ENCODE peak calls at places on chromosome 15, in eight cellular contexts. O is stimulated activated CD4-positive, alpha-beta T cell treated with anti-CD3 and anti-CD28 coated beads, Interleukin-2, amount 100 ng/mL, for 48 hours; T is memory B cell; S is activated T-cell treated with anti-CD3 and anti-CD28 coated beads for 1 hour; V is IMR-90; N is cardiac fibroblast; Z is activated T-helper 1 cell treated with anti-CD3 and anti-CD28 coated beads, Interleukin-12 subunit alpha, Interleukin-12 subunit beta, Interleukin-2, Interleukin-4 antibody, amounts not matched to agents 30 ng/mL and 10 ng/mL and 1 ng/mL, durations not matched to agents 14 hours and 24 hours and 36 hours; X is osteocyte. A is an unnamed sample.

GRCh38 chr15:44296625-44297524 is 8.4 kb downstream of the GOLM2 start:
- DNase-seq in V (peak), Z (no peak), T (no peak), X (no peak), O (no peak), N (peak), S (no peak), A (no peak)

GRCh38 chr15:37076543-37076942 is 23.8 kb downstream of the MEIS2 start:
- DNase-seq in X (no peak), V (peak), Z (no peak), O (no peak), S (no peak), T (no peak), N (peak), A (no peak)

GRCh38 chr15:77019476-77020331 is 24.8 kb downstream of the PSTPIP1 start:
- DNase-seq in T (no peak), V (peak), O (no peak), X (no peak), Z (no peak), N (peak), S (no peak), A (no peak)

GRCh38 chr15:43253431-43254403 is 13.0 kb downstream of the TGM5 start:
- DNase-seq in S (no peak), O (no peak), N (peak), V (peak), T (peak), Z (no peak), X (no peak), A (no peak)

GRCh38 chr15:28947241-28947674 is 61.5 kb downstream of the APBA2 start:
- DNase-seq in Z (no peak), S (no peak), O (no peak), X (peak), N (no peak), V (no peak), T (no peak), A (peak)

GRCh38 chr15:60752973-60753720 is 274.2 kb upstream of the ICE2 start:
- DNase-seq in X (no peak), T (no peak), Z (no peak), V (no peak), N (peak), O (no peak), S (no peak), A (no peak)

GRCh38 chr15:93246266-93247242 is 157.5 kb upstream of the RGMA start:
- DNase-seq in N (no peak), Z (no peak), S (no peak), X (peak), O (no peak), V (no peak), T (no peak), A (no peak)

GRCh38 chr15:78223396-78224023 is 10.9 kb downstream of the ACSBG1 start:
- DNase-seq in V (peak), T (no peak), Z (no peak), O (no peak), N (no peak), X (no peak), S (no peak), A (no peak)

GRCh38 chr15:96321422-96322391 is 8.8 kb upstream of the NR2F2 start:
- DNase-seq in N (peak), Z (no peak), V (peak), O (no peak), S (no peak), X (no peak), T (no peak), A (peak)

GRCh38 chr15:36323607-36324006 is 255.8 kb upstream of the CDIN1 start:
- DNase-seq in N (no peak), T (no peak), X (no peak), S (no peak), O (no peak), Z (no peak), V (no peak), A (no peak)

GRCh38 chr15:88375234-88375926 is 91.8 kb downstream of the MRPL46 start:
- DNase-seq in Z (no peak), T (no peak), X (no peak), V (peak), O (no peak), N (peak), S (no peak), A (no peak)

GRCh38 chr15:81080946-81081345 is 53.1 kb upstream of the CFAP161 start:
- DNase-seq in T (no peak), X (no peak), N (no peak), O (no peak), S (no peak), Z (no peak), V (no peak), A (no peak)

GRCh38 chr15:78237146-78237545 is 2.8 kb upstream of the ACSBG1 start:
- DNase-seq in S (no peak), V (no peak), O (no peak), Z (no peak), X (no peak), T (no peak), N (no peak), A (no peak)

GRCh38 chr15:90690585-90690984 is 26.6 kb upstream of the BLM start:
- DNase-seq in X (no peak), N (peak), V (peak), O (no peak), T (no peak), S (no peak), Z (no peak), A (no peak)

GRCh38 chr15:90184786-90185704 is 16.1 kb upstream of the SEMA4B start:
- DNase-seq in X (no peak), V (no peak), N (peak), S (peak), O (peak), Z (peak), T (peak), A (peak)

GRCh38 chr15:25094519-25094918 is 139.7 kb downstream of the SNRPN start:
- DNase-seq in V (no peak), O (no peak), X (peak), T (no peak), Z (no peak), S (no peak), N (no peak), A (no peak)

GRCh38 chr15:58467722-58468436 is 36.1 kb downstream of the LIPC start:
- DNase-seq in S (no peak), T (no peak), X (no peak), O (no peak), N (no peak), V (no peak), Z (no peak), A (no peak)

GRCh38 chr15:100241572-100242479 is 99.9 kb downstream of the ADAMTS17 start:
- DNase-seq in X (no peak), V (no peak), Z (no peak), N (peak), O (no peak), T (no peak), S (no peak), A (no peak)

GRCh38 chr15:80109388-80109787 is 43.4 kb upstream of the FAH start:
- DNase-seq in S (no peak), N (no peak), X (no peak), O (no peak), V (no peak), T (no peak), Z (no peak), A (no peak)

GRCh38 chr15:62833671-62834070 is 208.9 kb upstream of the TPM1 start:
- DNase-seq in T (no peak), N (no peak), V (no peak), S (no peak), X (no peak), Z (no peak), O (no peak), A (no peak)

GRCh38 chr15:46304320-46304719 is 669.5 kb downstream of the SQOR start:
- DNase-seq in T (no peak), S (no peak), V (no peak), O (peak), N (peak), X (no peak), Z (no peak), A (no peak)

GRCh38 chr15:89514596-89515406 is 18.4 kb upstream of the RHCG start:
- DNase-seq in N (peak), X (peak), S (no peak), O (no peak), V (no peak), T (no peak), Z (no peak), A (no peak)

GRCh38 chr15:83372434-83372873 is 74.7 kb upstream of the SH3GL3 start:
- DNase-seq in T (no peak), V (no peak), Z (no peak), X (peak), O (no peak), S (no peak), N (no peak), A (no peak)

A was measured in pancreas.